ENCODE peak calls at places on chromosomes 11 and 22, in nine cellular contexts. One of them, this sample, is unnamed.

GRCh38 chr11:119481021-119481666 is 58.2 kb upstream of the THY1 start:
- DNase-seq in left ventricle myocardium inferior: peak; percentile 70
- DNase-seq in MM.1S: peak; percentile 61
- DNase-seq in tibial nerve: peak; percentile 93
- DNase-seq in heart left ventricle: peak; percentile 78
- DNase-seq in HCT116: no peak
- DNase-seq in ovary: peak; percentile 90
- DNase-seq in CD8-positive, alpha-beta T cell: peak; percentile 51
- DNase-seq in endothelial cell of umbilical vein: peak; percentile 60
- DNase-seq in this sample: peak; percentile 73

GRCh38 chr22:40728731-40729189 is 49.5 kb downstream of the MCHR1 start:
- DNase-seq in endothelial cell of umbilical vein: no peak
- DNase-seq in left ventricle myocardium inferior: no peak
- DNase-seq in heart left ventricle: no peak
- DNase-seq in CD8-positive, alpha-beta T cell: peak; percentile 60
- DNase-seq in ovary: no peak
- DNase-seq in HCT116: no peak
- DNase-seq in MM.1S: no peak
- DNase-seq in tibial nerve: no peak
- DNase-seq in this sample: no peak

GRCh38 chr11:120354779-120355178 is 18.6 kb downstream of the ARHGEF12 start:
- DNase-seq in CD8-positive, alpha-beta T cell: no peak
- DNase-seq in endothelial cell of umbilical vein: no peak
- DNase-seq in left ventricle myocardium inferior: no peak
- DNase-seq in tibial nerve: no peak
- DNase-seq in MM.1S: no peak
- DNase-seq in ovary: no peak
- DNase-seq in HCT116: no peak
- DNase-seq in heart left ventricle: no peak
- DNase-seq in this sample: no peak

GRCh38 chr11:12139144-12139881 is 28.9 kb downstream of the MICAL2 start:
- DNase-seq in endothelial cell of umbilical vein: no peak
- DNase-seq in left ventricle myocardium inferior: no peak
- DNase-seq in HCT116: no peak
- DNase-seq in MM.1S: no peak
- DNase-seq in ovary: peak; percentile 73
- DNase-seq in tibial nerve: no peak
- DNase-seq in CD8-positive, alpha-beta T cell: no peak
- DNase-seq in heart left ventricle: no peak
- DNase-seq in this sample: no peak

GRCh38 chr11:128520206-128520885 is 67.0 kb downstream of the ETS1 start:
- DNase-seq in tibial nerve: no peak
- DNase-seq in ovary: no peak
- DNase-seq in heart left ventricle: no peak
- DNase-seq in endothelial cell of umbilical vein: no peak
- DNase-seq in HCT116: no peak
- DNase-seq in MM.1S: no peak
- DNase-seq in CD8-positive, alpha-beta T cell: no peak
- DNase-seq in left ventricle myocardium inferior: no peak
- DNase-seq in this sample: no peak

GRCh38 chr11:3808846-3809623 is 675 bp downstream of the PGAP2 start:
- DNase-seq in CD8-positive, alpha-beta T cell: no peak
- DNase-seq in endothelial cell of umbilical vein: peak; percentile 60
- DNase-seq in heart left ventricle: no peak
- DNase-seq in ovary: no peak
- DNase-seq in tibial nerve: no peak
- DNase-seq in left ventricle myocardium inferior: no peak
- DNase-seq in HCT116: peak; percentile 62
- DNase-seq in MM.1S: peak; percentile 86
- DNase-seq in this sample: no peak

GRCh38 chr11:2888266-2888968 is 2.8 kb upstream of the CDKN1C start:
- DNase-seq in tibial nerve: peak; percentile 98
- DNase-seq in heart left ventricle: peak; percentile 92
- DNase-seq in HCT116: peak; percentile 67
- DNase-seq in endothelial cell of umbilical vein: peak; percentile 73
- DNase-seq in ovary: peak; percentile 96
- DNase-seq in CD8-positive, alpha-beta T cell: peak; percentile 86
- DNase-seq in left ventricle myocardium inferior: peak; percentile 93
- DNase-seq in MM.1S: peak; percentile 80
- DNase-seq in this sample: peak; percentile 95

GRCh38 chr22:44256085-44256484 is 56.7 kb downstream of the SHISAL1 start:
- DNase-seq in left ventricle myocardium inferior: no peak
- DNase-seq in ovary: no peak
- DNase-seq in tibial nerve: no peak
- DNase-seq in HCT116: no peak
- DNase-seq in MM.1S: no peak
- DNase-seq in heart left ventricle: no peak
- DNase-seq in endothelial cell of umbilical vein: no peak
- DNase-seq in CD8-positive, alpha-beta T cell: no peak
- DNase-seq in this sample: no peak

GRCh38 chr22:35977136-35977535 is 51.5 kb downstream of the RBFOX2 start:
- DNase-seq in endothelial cell of umbilical vein: no peak
- DNase-seq in MM.1S: no peak
- DNase-seq in tibial nerve: no peak
- DNase-seq in heart left ventricle: no peak
- DNase-seq in ovary: no peak
- DNase-seq in HCT116: no peak
- DNase-seq in CD8-positive, alpha-beta T cell: no peak
- DNase-seq in left ventricle myocardium inferior: no peak
- DNase-seq in this sample: no peak

GRCh38 chr11:12386745-12387144 is 9.4 kb downstream of the PARVA start:
- DNase-seq in left ventricle myocardium inferior: no peak
- DNase-seq in CD8-positive, alpha-beta T cell: no peak
- DNase-seq in endothelial cell of umbilical vein: no peak
- DNase-seq in heart left ventricle: no peak
- DNase-seq in ovary: no peak
- DNase-seq in MM.1S: no peak
- DNase-seq in tibial nerve: no peak
- DNase-seq in HCT116: no peak
- DNase-seq in this sample: no peak

GRCh38 chr11:47923667-47924066 is 56.7 kb upstream of the PTPRJ start:
- DNase-seq in tibial nerve: peak; percentile 48
- DNase-seq in HCT116: no peak
- DNase-seq in MM.1S: no peak
- DNase-seq in heart left ventricle: peak; percentile 49
- DNase-seq in endothelial cell of umbilical vein: peak; percentile 20
- DNase-seq in ovary: no peak
- DNase-seq in CD8-positive, alpha-beta T cell: no peak
- DNase-seq in left ventricle myocardium inferior: peak; percentile 40
- DNase-seq in this sample: no peak

GRCh38 chr11:27183672-27184457 is 143.2 kb downstream of the BBOX1 start:
- DNase-seq in endothelial cell of umbilical vein: peak; percentile 66
- DNase-seq in CD8-positive, alpha-beta T cell: peak; percentile 5
- DNase-seq in left ventricle myocardium inferior: no peak
- DNase-seq in HCT116: peak; percentile 51
- DNase-seq in ovary: no peak
- DNase-seq in heart left ventricle: peak; percentile 44
- DNase-seq in MM.1S: peak; percentile 51
- DNase-seq in tibial nerve: peak; percentile 88
- DNase-seq in this sample: no peak

GRCh38 chr11:61769169-61769920 is 16.9 kb downstream of the MYRF start:
- DNase-seq in heart left ventricle: no peak
- DNase-seq in MM.1S: no peak
- DNase-seq in left ventricle myocardium inferior: no peak
- DNase-seq in ovary: peak; percentile 76
- DNase-seq in CD8-positive, alpha-beta T cell: no peak
- DNase-seq in endothelial cell of umbilical vein: no peak
- DNase-seq in tibial nerve: no peak
- DNase-seq in HCT116: no peak
- DNase-seq in this sample: no peak

GRCh38 chr11:118606844-118607228 is 579 bp upstream of the PHLDB1 start:
- DNase-seq in left ventricle myocardium inferior: no peak
- DNase-seq in HCT116: no peak
- DNase-seq in CD8-positive, alpha-beta T cell: no peak
- DNase-seq in ovary: no peak
- DNase-seq in tibial nerve: no peak
- DNase-seq in heart left ventricle: no peak
- DNase-seq in endothelial cell of umbilical vein: no peak
- DNase-seq in MM.1S: no peak
- DNase-seq in this sample: no peak

GRCh38 chr11:30210357-30210756 is 20.5 kb upstream of the FSHB start:
- DNase-seq in ovary: no peak
- DNase-seq in MM.1S: no peak
- DNase-seq in tibial nerve: no peak
- DNase-seq in endothelial cell of umbilical vein: no peak
- DNase-seq in HCT116: no peak
- DNase-seq in CD8-positive, alpha-beta T cell: no peak
- DNase-seq in left ventricle myocardium inferior: no peak
- DNase-seq in heart left ventricle: no peak
- DNase-seq in this sample: no peak

GRCh38 chr11:134530826-134531225 is 118.8 kb upstream of the B3GAT1 start:
- DNase-seq in left ventricle myocardium inferior: no peak
- DNase-seq in tibial nerve: no peak
- DNase-seq in ovary: no peak
- DNase-seq in endothelial cell of umbilical vein: no peak
- DNase-seq in CD8-positive, alpha-beta T cell: no peak
- DNase-seq in HCT116: no peak
- DNase-seq in heart left ventricle: no peak
- DNase-seq in MM.1S: no peak
- DNase-seq in this sample: no peak

GRCh38 chr11:14789879-14790484 is 102.0 kb downstream of the CYP2R1 start:
- DNase-seq in ovary: no peak
- DNase-seq in left ventricle myocardium inferior: no peak
- DNase-seq in heart left ventricle: no peak
- DNase-seq in tibial nerve: no peak
- DNase-seq in CD8-positive, alpha-beta T cell: no peak
- DNase-seq in MM.1S: peak; percentile 25
- DNase-seq in HCT116: no peak
- DNase-seq in endothelial cell of umbilical vein: peak; percentile 27
- DNase-seq in this sample: no peak
- TF ChIP-seq CTCF in ovary: no peak
- TF ChIP-seq CTCF in left ventricle myocardium inferior: peak; percentile 58
- TF ChIP-seq CTCF in heart left ventricle: peak; percentile 50
- TF ChIP-seq CTCF in tibial nerve: peak; percentile 16
- TF ChIP-seq CTCF in CD8-positive, alpha-beta T cell: peak; percentile 68
- TF ChIP-seq CTCF in MM.1S: peak; percentile 52
- TF ChIP-seq CTCF in HCT116: peak; percentile 64
- TF ChIP-seq CTCF in endothelial cell of umbilical vein: peak; percentile 20
- TF ChIP-seq CTCF in this sample: no peak

DNA sequence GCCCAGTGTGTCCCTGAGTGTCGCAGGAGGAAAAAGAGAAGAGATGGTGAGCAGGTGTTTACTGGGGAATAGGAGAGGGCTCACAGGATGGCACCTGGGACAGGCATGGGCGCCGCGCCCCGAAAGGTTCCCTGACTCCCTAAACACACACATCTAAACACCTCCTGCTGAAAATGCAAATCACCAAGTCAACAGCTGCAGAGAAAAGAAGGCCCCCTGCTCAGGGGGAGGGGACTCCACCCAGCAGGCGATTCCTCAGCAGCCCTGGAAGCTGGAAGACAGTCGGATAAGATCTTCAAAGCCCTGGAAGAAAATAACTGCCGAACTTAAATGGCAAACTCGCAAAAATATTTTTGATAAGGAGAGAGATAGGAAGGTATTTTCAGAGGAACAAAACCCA is 377.2 kb downstream of the BRD1 start:
- DNase-seq in left ventricle myocardium inferior: no peak
- DNase-seq in tibial nerve: no peak
- DNase-seq in MM.1S: no peak
- DNase-seq in heart left ventricle: no peak
- DNase-seq in endothelial cell of umbilical vein: no peak
- DNase-seq in CD8-positive, alpha-beta T cell: no peak
- DNase-seq in HCT116: no peak
- DNase-seq in ovary: no peak
- DNase-seq in this sample: no peak
- H3K9me3 ChIP-seq in left ventricle myocardium inferior: no peaks in the 10 kb centered on the region
- H3K9me3 ChIP-seq in tibial nerve: no peaks in the 10 kb centered on the region
- H3K9me3 ChIP-seq in MM.1S: no peaks in the 10 kb centered on the region
- H3K9me3 ChIP-seq in heart left ventricle: no peaks in the 10 kb centered on the region
- H3K9me3 ChIP-seq in endothelial cell of umbilical vein: peaks cover 7% of the 10 kb centered on the region
- H3K9me3 ChIP-seq in CD8-positive, alpha-beta T cell: no peaks in the 10 kb centered on the region
- H3K9me3 ChIP-seq in HCT116: no peaks in the 10 kb centered on the region
- H3K9me3 ChIP-seq in ovary: no peaks in the 10 kb centered on the region
- H3K9me3 ChIP-seq in this sample: no peaks in the 10 kb centered on the region

GRCh38 chr11:64874841-64875240 is 3.6 kb downstream of the EHD1 start:
- DNase-seq in heart left ventricle: no peak
- DNase-seq in HCT116: no peak
- DNase-seq in MM.1S: no peak
- DNase-seq in CD8-positive, alpha-beta T cell: no peak
- DNase-seq in endothelial cell of umbilical vein: no peak
- DNase-seq in left ventricle myocardium inferior: no peak
- DNase-seq in tibial nerve: no peak
- DNase-seq in ovary: no peak
- DNase-seq in this sample: no peak

GRCh38 chr11:64876835-64877341 is 1.5 kb downstream of the EHD1 start:
- DNase-seq in left ventricle myocardium inferior: no peak
- DNase-seq in endothelial cell of umbilical vein: peak; percentile 38
- DNase-seq in HCT116: no peak
- DNase-seq in CD8-positive, alpha-beta T cell: no peak
- DNase-seq in heart left ventricle: no peak
- DNase-seq in tibial nerve: no peak
- DNase-seq in MM.1S: no peak
- DNase-seq in ovary: no peak
- DNase-seq in this sample: peak; percentile 75

GRCh38 chr11:64874308-64874707 is 4.1 kb downstream of the EHD1 start:
- DNase-seq in left ventricle myocardium inferior: no peak
- DNase-seq in ovary: no peak
- DNase-seq in MM.1S: no peak
- DNase-seq in heart left ventricle: no peak
- DNase-seq in CD8-positive, alpha-beta T cell: no peak
- DNase-seq in endothelial cell of umbilical vein: no peak
- DNase-seq in tibial nerve: no peak
- DNase-seq in HCT116: no peak
- DNase-seq in this sample: no peak

GRCh38 chr11:64876226-64876750 is 2.1 kb downstream of the EHD1 start:
- DNase-seq in tibial nerve: no peak
- DNase-seq in CD8-positive, alpha-beta T cell: no peak
- DNase-seq in MM.1S: no peak
- DNase-seq in ovary: no peak
- DNase-seq in heart left ventricle: no peak
- DNase-seq in endothelial cell of umbilical vein: peak; percentile 26
- DNase-seq in HCT116: no peak
- DNase-seq in left ventricle myocardium inferior: no peak
- DNase-seq in this sample: no peak

GRCh38 chr11:64875369-64876225 is 2.8 kb downstream of the EHD1 start:
- DNase-seq in left ventricle myocardium inferior: no peak
- DNase-seq in tibial nerve: no peak
- DNase-seq in MM.1S: no peak
- DNase-seq in HCT116: no peak
- DNase-seq in heart left ventricle: no peak
- DNase-seq in CD8-positive, alpha-beta T cell: no peak
- DNase-seq in ovary: no peak
- DNase-seq in endothelial cell of umbilical vein: peak; percentile 20
- DNase-seq in this sample: no peak
- TF ChIP-seq CTCF in left ventricle myocardium inferior: no peak
- TF ChIP-seq CTCF in tibial nerve: no peak
- TF ChIP-seq CTCF in MM.1S: no peak
- TF ChIP-seq CTCF in HCT116: no peak
- TF ChIP-seq CTCF in heart left ventricle: no peak
- TF ChIP-seq CTCF in CD8-positive, alpha-beta T cell: no peak
- TF ChIP-seq CTCF in ovary: no peak
- TF ChIP-seq CTCF in endothelial cell of umbilical vein: no peak
- TF ChIP-seq CTCF in this sample: no peak

DNA sequence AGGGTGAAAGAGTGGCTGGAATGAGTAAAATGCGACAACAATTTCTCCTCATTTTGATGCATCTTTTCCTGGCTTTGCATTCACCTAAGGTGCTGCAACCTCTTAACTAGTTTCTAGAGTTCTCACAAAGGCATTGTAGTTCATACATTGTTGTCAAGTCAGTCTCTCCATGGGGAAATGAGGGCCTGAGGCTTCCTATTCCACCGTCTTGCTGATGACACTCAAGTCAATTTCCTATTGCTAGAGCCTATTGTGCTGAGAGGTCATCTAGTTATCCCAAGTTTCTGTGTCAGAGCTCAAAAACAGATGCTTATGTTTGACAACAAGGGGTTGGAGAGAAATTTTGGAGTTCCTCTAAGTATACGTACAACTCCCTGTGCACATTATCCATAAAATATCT is 11.6 kb upstream of the MS4A6A start:
- DNase-seq in CD8-positive, alpha-beta T cell: no peak
- DNase-seq in left ventricle myocardium inferior: no peak
- DNase-seq in ovary: no peak
- DNase-seq in MM.1S: no peak
- DNase-seq in tibial nerve: no peak
- DNase-seq in endothelial cell of umbilical vein: peak; percentile 88
- DNase-seq in HCT116: no peak
- DNase-seq in heart left ventricle: no peak
- DNase-seq in this sample: no peak
- H3K9me3 ChIP-seq in CD8-positive, alpha-beta T cell: no peaks in the 10 kb centered on the region
- H3K9me3 ChIP-seq in left ventricle myocardium inferior: no peaks in the 10 kb centered on the region
- H3K9me3 ChIP-seq in ovary: no peaks in the 10 kb centered on the region
- H3K9me3 ChIP-seq in MM.1S: no peaks in the 10 kb centered on the region
- H3K9me3 ChIP-seq in tibial nerve: no peaks in the 10 kb centered on the region
- H3K9me3 ChIP-seq in endothelial cell of umbilical vein: no peaks in the 10 kb centered on the region
- H3K9me3 ChIP-seq in HCT116: no peaks in the 10 kb centered on the region
- H3K9me3 ChIP-seq in heart left ventricle: no peaks in the 10 kb centered on the region
- H3K9me3 ChIP-seq in this sample: no peaks in the 10 kb centered on the region